ENCODE peak calls at places on chromosomes 6 and 20, in ten cellular contexts. T is endothelial cell of umbilical vein, J is HCT116, R is spleen, A is prostate gland, M is sigmoid colon, P is transverse colon, W is upper lobe of left lung, K is suprapubic skin, Y is stomach. Z is an unnamed sample.

GRCh38 chr6:154848580-154848979 is 115.4 kb downstream of the SCAF8 start:
- DNase-seq in T (peak; percentile 75), J (no peak), R (no peak), A (no peak), M (no peak), P (no peak), W (no peak), K (no peak), Y (no peak), Z (no peak)

GRCh38 chr6:11448038-11448437 is 89.5 kb upstream of the TMEM170B start:
- DNase-seq in T (no peak), J (no peak), R (no peak), A (no peak), M (no peak), P (no peak), W (no peak), K (no peak), Y (no peak), Z (no peak)

GRCh38 chr6:55980627-55981211 is 105.3 kb upstream of the BMP5 start:
- DNase-seq in T (peak; percentile 66), J (peak; percentile 18), R (no peak), A (peak; percentile 12), M (no peak), P (no peak), W (no peak), K (no peak), Y (no peak), Z (no peak)

GRCh38 chr6:107419747-107420146 is 39.6 kb downstream of the PDSS2 start:
- DNase-seq in T (no peak), J (no peak), R (no peak), A (no peak), M (no peak), P (no peak), W (no peak), K (no peak), Y (no peak), Z (no peak)

GRCh38 chr20:63702751-63703470 is 4.9 kb downstream of the ARFRP1 start:
- DNase-seq in T (no peak), J (no peak), R (no peak), A (no peak), M (peak; percentile 57), P (no peak), W (no peak), K (peak; percentile 71), Y (no peak), Z (no peak)

GRCh38 chr6:166582258-166582657 is 4.2 kb downstream of the RAMACL start:
- DNase-seq in T (no peak), J (no peak), R (no peak), A (no peak), M (no peak), P (no peak), W (no peak), K (no peak), Y (no peak), Z (no peak)

GRCh38 chr6:129567374-129567773 is 142.6 kb downstream of the ARHGAP18 start:
- DNase-seq in T (no peak), J (peak; percentile 10), R (no peak), A (no peak), M (no peak), P (no peak), W (peak; percentile 25), K (no peak), Y (no peak), Z (no peak)

GRCh38 chr6:2861071-2861821 is 19.6 kb upstream of the SERPINB1 start:
- DNase-seq in T (no peak), J (no peak), R (no peak), A (no peak), M (no peak), P (no peak), W (no peak), K (no peak), Y (no peak), Z (no peak)

GRCh38 chr20:31948008-31948407 is 3.8 kb downstream of the PDRG1 start:
- DNase-seq in T (no peak), J (no peak), R (no peak), A (no peak), M (no peak), P (no peak), W (no peak), K (no peak), Y (no peak), Z (no peak)

GRCh38 chr6:1040393-1040792 is 271.5 kb upstream of the FOXQ1 start:
- DNase-seq in T (no peak), J (no peak), R (no peak), A (no peak), M (no peak), P (no peak), W (no peak), K (no peak), Y (no peak), Z (no peak)

GRCh38 chr6:150451767-150452641 is 83.2 kb downstream of the IYD start:
- DNase-seq in T (no peak), J (no peak), R (no peak), A (no peak), M (no peak), P (no peak), W (no peak), K (no peak), Y (no peak), Z (no peak)

GRCh38 chr6:150450918-150451317 is 82.1 kb downstream of the IYD start:
- DNase-seq in T (no peak), J (no peak), R (no peak), A (no peak), M (no peak), P (no peak), W (no peak), K (no peak), Y (no peak), Z (no peak)

GRCh38 chr6:150456466-150456865 is 87.7 kb downstream of the IYD start:
- DNase-seq in T (no peak), J (no peak), R (no peak), A (no peak), M (no peak), P (no peak), W (no peak), K (no peak), Y (no peak), Z (no peak)

GRCh38 chr6:150453357-150453756 is 84.5 kb downstream of the IYD start:
- DNase-seq in T (no peak), J (no peak), R (no peak), A (no peak), M (no peak), P (no peak), W (no peak), K (no peak), Y (no peak), Z (no peak)

GRCh38 chr6:150452642-150453243 is 83.9 kb downstream of the IYD start:
- DNase-seq in T (peak; percentile 64), J (no peak), R (peak; percentile 82), A (no peak), M (no peak), P (no peak), W (peak; percentile 65), K (no peak), Y (no peak), Z (no peak)
- TF ChIP-seq POLR2AphosphoS5 in T (no peak), J (no peak), R (peak; percentile 85), A (no peak), M (peak; percentile 25), P (no peak), W (no peak), K (no peak), Y (no peak), Z (no peak)

GRCh38 chr6:142030115-142030619 is 102.6 kb upstream of the GJE1 start:
- DNase-seq in T (peak; percentile 51), J (no peak), R (no peak), A (no peak), M (no peak), P (no peak), W (no peak), K (no peak), Y (no peak), Z (peak; percentile 8)

GRCh38 chr6:142027074-142027473 is 105.7 kb upstream of the GJE1 start:
- DNase-seq in T (no peak), J (no peak), R (no peak), A (no peak), M (no peak), P (no peak), W (no peak), K (no peak), Y (no peak), Z (no peak)

GRCh38 chr6:142026471-142026870 is 106.3 kb upstream of the GJE1 start:
- DNase-seq in T (no peak), J (no peak), R (no peak), A (no peak), M (no peak), P (no peak), W (no peak), K (no peak), Y (no peak), Z (no peak)

GRCh38 chr6:142028527-142028926 is 104.2 kb upstream of the GJE1 start:
- DNase-seq in T (no peak), J (no peak), R (no peak), A (no peak), M (no peak), P (no peak), W (no peak), K (no peak), Y (no peak), Z (no peak)
- TF ChIP-seq POLR2A in T (no peak), J (no peak), R (no peak), A (no peak), M (no peak), P (no peak), W (no peak), K (no peak), Y (no peak), Z (no peak)

GRCh38 chr6:41072836-41073202 is at the start of gene NFYA:
- DNase-seq in T (peak; percentile 100), J (no peak), R (no peak), A (no peak), M (no peak), P (peak; percentile 100), W (peak; percentile 99), K (no peak), Y (peak; percentile 100), Z (peak; percentile 85)
- TF ChIP-seq POLR2AphosphoS5 in T (no peak), J (peak; percentile 85), R (peak; percentile 26), A (peak; percentile 87), M (peak; percentile 84), P (peak; percentile 85), W (no peak), K (peak; percentile 17), Y (peak; percentile 1), Z (no peak)

GRCh38 chr6:159804504-159804903 is 4.4 kb downstream of the PNLDC1 start:
- DNase-seq in T (no peak), J (no peak), R (peak; percentile 44), A (no peak), M (no peak), P (peak; percentile 44), W (no peak), K (no peak), Y (no peak), Z (no peak)

GRCh38 chr6:159797554-159797953 is 2.5 kb upstream of the PNLDC1 start:
- DNase-seq in T (no peak), J (no peak), R (no peak), A (no peak), M (no peak), P (no peak), W (no peak), K (no peak), Y (no peak), Z (no peak)

GRCh38 chr6:159805418-159806020 is 5.4 kb downstream of the PNLDC1 start:
- DNase-seq in T (no peak), J (no peak), R (no peak), A (no peak), M (no peak), P (no peak), W (no peak), K (no peak), Y (no peak), Z (no peak)

GRCh38 chr6:159801935-159802334 is 1.9 kb downstream of the PNLDC1 start:
- DNase-seq in T (no peak), J (no peak), R (peak; percentile 21), A (no peak), M (no peak), P (no peak), W (no peak), K (no peak), Y (no peak), Z (no peak)

GRCh38 chr6:159800141-159800865 is at the start of gene PNLDC1:
- DNase-seq in T (no peak), J (no peak), R (no peak), A (no peak), M (no peak), P (no peak), W (no peak), K (no peak), Y (no peak), Z (no peak)
- TF ChIP-seq POLR2A in T (no peak), J (no peak), R (no peak), A (no peak), M (no peak), P (no peak), W (no peak), K (no peak), Y (no peak), Z (no peak)

Z was measured in GM12891.